ENCODE peak calls at places on chromosomes 12 and 14, in eight cellular contexts. One of them, this sample, is unnamed.

GRCh38 chr14:69887740-69888657 is 8.8 kb downstream of the SMOC1 start:
- DNase-seq in K562: no peak
- DNase-seq in IMR-90: peak; percentile 71
- DNase-seq in SK-N-SH: no peak
- DNase-seq in HepG2: peak; percentile 96
- DNase-seq in A549: no peak
- DNase-seq in H1: peak; percentile 10
- DNase-seq in GM12878: no peak
- DNase-seq in this sample: no peak

GRCh38 chr14:72810201-72810600 is 83.7 kb downstream of the DPF3 start:
- DNase-seq in K562: no peak
- DNase-seq in IMR-90: no peak
- DNase-seq in SK-N-SH: no peak
- DNase-seq in HepG2: no peak
- DNase-seq in A549: no peak
- DNase-seq in H1: no peak
- DNase-seq in GM12878: no peak
- DNase-seq in this sample: no peak

GRCh38 chr14:90003526-90004312 is 48.0 kb downstream of the TDP1 start:
- DNase-seq in K562: no peak
- DNase-seq in IMR-90: no peak
- DNase-seq in SK-N-SH: no peak
- DNase-seq in HepG2: no peak
- DNase-seq in A549: no peak
- DNase-seq in H1: no peak
- DNase-seq in GM12878: no peak
- DNase-seq in this sample: no peak

GRCh38 chr12:71655495-71655894 is 8.2 kb downstream of the ZFC3H1 start:
- DNase-seq in K562: no peak
- DNase-seq in IMR-90: no peak
- DNase-seq in SK-N-SH: no peak
- DNase-seq in HepG2: no peak
- DNase-seq in A549: no peak
- DNase-seq in H1: no peak
- DNase-seq in GM12878: no peak
- DNase-seq in this sample: no peak

GRCh38 chr12:85639834-85640233 is 196.4 kb downstream of the RASSF9 start:
- DNase-seq in K562: no peak
- DNase-seq in IMR-90: no peak
- DNase-seq in SK-N-SH: no peak
- DNase-seq in HepG2: no peak
- DNase-seq in A549: no peak
- DNase-seq in H1: no peak
- DNase-seq in GM12878: no peak
- DNase-seq in this sample: no peak

GRCh38 chr14:46048127-46048526 is 603.5 kb downstream of the RPL10L start:
- DNase-seq in K562: no peak
- DNase-seq in IMR-90: peak; percentile 18
- DNase-seq in SK-N-SH: peak; percentile 1
- DNase-seq in HepG2: peak; percentile 4
- DNase-seq in A549: no peak
- DNase-seq in H1: peak; percentile 58
- DNase-seq in GM12878: peak; percentile 3
- DNase-seq in this sample: peak; percentile 39

GRCh38 chr14:99034711-99035171 is 237.3 kb downstream of the BCL11B start:
- DNase-seq in K562: no peak
- DNase-seq in IMR-90: no peak
- DNase-seq in SK-N-SH: no peak
- DNase-seq in HepG2: no peak
- DNase-seq in A549: no peak
- DNase-seq in H1: peak; percentile 73
- DNase-seq in GM12878: no peak
- DNase-seq in this sample: no peak

GRCh38 chr12:12705833-12706520 is 10.0 kb upstream of the GPR19 start:
- DNase-seq in K562: no peak
- DNase-seq in IMR-90: no peak
- DNase-seq in SK-N-SH: no peak
- DNase-seq in HepG2: no peak
- DNase-seq in A549: no peak
- DNase-seq in H1: no peak
- DNase-seq in GM12878: no peak
- DNase-seq in this sample: no peak

GRCh38 chr14:68785817-68786490 is 6.9 kb downstream of the ZFP36L1 start:
- DNase-seq in K562: peak; percentile 60
- DNase-seq in IMR-90: no peak
- DNase-seq in SK-N-SH: no peak
- DNase-seq in HepG2: no peak
- DNase-seq in A549: peak; percentile 67
- DNase-seq in H1: peak; percentile 55
- DNase-seq in GM12878: no peak
- DNase-seq in this sample: no peak

DNA sequence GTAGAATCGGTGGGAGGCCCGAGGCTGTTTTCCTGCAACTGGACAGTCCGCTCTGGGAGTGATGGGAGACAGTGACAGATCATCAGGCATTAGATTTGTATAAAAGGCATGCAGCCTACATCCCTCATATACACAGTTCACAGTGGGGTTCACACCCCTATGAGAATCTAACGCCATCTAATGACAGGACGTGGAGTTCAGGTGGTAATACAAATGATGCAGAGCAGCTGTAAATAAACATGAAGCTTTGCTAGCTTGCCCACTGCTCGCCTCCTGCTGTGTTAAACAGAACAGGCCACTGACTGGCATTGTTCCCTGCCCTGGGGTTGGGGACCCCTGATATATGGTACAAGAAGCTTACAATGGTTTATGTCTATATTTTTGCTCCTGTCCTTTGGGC is 179.0 kb downstream of the LRFN5 start:
- DNase-seq in K562: no peak
- DNase-seq in IMR-90: no peak
- DNase-seq in SK-N-SH: no peak
- DNase-seq in HepG2: peak; percentile 10
- DNase-seq in A549: no peak
- DNase-seq in H1: no peak
- DNase-seq in GM12878: no peak
- DNase-seq in this sample: no peak
- TF ChIP-seq RAD21 in K562: no peak
- TF ChIP-seq RAD21 in IMR-90: no peak
- TF ChIP-seq RAD21 in SK-N-SH: no peak
- TF ChIP-seq RAD21 in HepG2: no peak
- TF ChIP-seq RAD21 in A549: no peak
- TF ChIP-seq RAD21 in H1: peak; percentile 42
- TF ChIP-seq RAD21 in GM12878: no peak
- TF ChIP-seq RAD21 in this sample: no peak

GRCh38 chr12:27511031-27511722 is 12.8 kb upstream of the PPFIBP1 start:
- DNase-seq in K562: no peak
- DNase-seq in IMR-90: peak; percentile 72
- DNase-seq in SK-N-SH: no peak
- DNase-seq in HepG2: no peak
- DNase-seq in A549: no peak
- DNase-seq in H1: no peak
- DNase-seq in GM12878: no peak
- DNase-seq in this sample: no peak
- TF ChIP-seq RAD21 in K562: no peak
- TF ChIP-seq RAD21 in IMR-90: no peak
- TF ChIP-seq RAD21 in SK-N-SH: no peak
- TF ChIP-seq RAD21 in HepG2: no peak
- TF ChIP-seq RAD21 in A549: no peak
- TF ChIP-seq RAD21 in H1: no peak
- TF ChIP-seq RAD21 in GM12878: no peak
- TF ChIP-seq RAD21 in this sample: no peak

GRCh38 chr14:23604675-23605170 is 26.1 kb upstream of the JPH4 start:
- DNase-seq in K562: no peak
- DNase-seq in IMR-90: no peak
- DNase-seq in SK-N-SH: no peak
- DNase-seq in HepG2: no peak
- DNase-seq in A549: no peak
- DNase-seq in H1: no peak
- DNase-seq in GM12878: no peak
- DNase-seq in this sample: no peak
- TF ChIP-seq RAD21 in K562: no peak
- TF ChIP-seq RAD21 in IMR-90: no peak
- TF ChIP-seq RAD21 in SK-N-SH: no peak
- TF ChIP-seq RAD21 in HepG2: no peak
- TF ChIP-seq RAD21 in A549: no peak
- TF ChIP-seq RAD21 in H1: no peak
- TF ChIP-seq RAD21 in GM12878: no peak
- TF ChIP-seq RAD21 in this sample: no peak

GRCh38 chr12:131287938-131288797 is 334.5 kb downstream of the ADGRD1 start:
- DNase-seq in K562: no peak
- DNase-seq in IMR-90: no peak
- DNase-seq in SK-N-SH: no peak
- DNase-seq in HepG2: no peak
- DNase-seq in A549: no peak
- DNase-seq in H1: peak; percentile 34
- DNase-seq in GM12878: no peak
- DNase-seq in this sample: no peak
- TF ChIP-seq RAD21 in K562: no peak
- TF ChIP-seq RAD21 in IMR-90: no peak
- TF ChIP-seq RAD21 in SK-N-SH: no peak
- TF ChIP-seq RAD21 in HepG2: no peak
- TF ChIP-seq RAD21 in A549: no peak
- TF ChIP-seq RAD21 in H1: no peak
- TF ChIP-seq RAD21 in GM12878: no peak
- TF ChIP-seq RAD21 in this sample: no peak